ENCODE peak calls at places on chromosome 18, in five cellular contexts. X is CD8-positive, alpha-beta T cell; W is BE2C; M is fibroblast of lung; B is HepG2. N is an unnamed sample.

GRCh38 chr18:48340502-48340901 is 68.7 kb downstream of the ZBTB7C start:
- DNase-seq in X (no peak), W (no peak), M (no peak), B (no peak), N (no peak)

GRCh38 chr18:79755496-79756142 is 42.1 kb upstream of the KCNG2 start:
- DNase-seq in X (no peak), W (no peak), M (no peak), B (no peak), N (no peak)

GRCh38 chr18:11148655-11149440 is 521 bp downstream of the PIEZO2 start:
- DNase-seq in X (no peak), W (no peak), M (no peak), B (no peak), N (no peak)

GRCh38 chr18:40159141-40160017 is 1795.7 kb upstream of the PIK3C3 start:
- DNase-seq in X (no peak), W (no peak), M (peak; percentile 33), B (peak; percentile 35), N (no peak)

GRCh38 chr18:12005542-12006487 is 24.5 kb downstream of the IMPA2 start:
- DNase-seq in X (no peak), W (no peak), M (peak; percentile 14), B (no peak), N (no peak)

GRCh38 chr18:6732952-6733351 is 3.4 kb downstream of the ARHGAP28 start:
- DNase-seq in X (no peak), W (no peak), M (no peak), B (no peak), N (no peak)

GRCh38 chr18:75125359-75126331 is 83.3 kb downstream of the PTGR3 start:
- DNase-seq in X (no peak), W (peak; percentile 46), M (peak; percentile 15), B (peak; percentile 42), N (no peak)

GRCh38 chr18:13889661-13890060 is 25.7 kb downstream of the MC2R start:
- DNase-seq in X (no peak), W (no peak), M (peak; percentile 56), B (peak; percentile 35), N (no peak)

GRCh38 chr18:1012775-1013174 is 108.1 kb downstream of the ADCYAP1 start:
- DNase-seq in X (no peak), W (no peak), M (no peak), B (no peak), N (no peak)

GRCh38 chr18:48784654-48785053 is 166.1 kb downstream of the SMAD7 start:
- DNase-seq in X (no peak), W (no peak), M (no peak), B (no peak), N (no peak)

GRCh38 chr18:48330016-48330991 is 78.9 kb downstream of the ZBTB7C start:
- DNase-seq in X (no peak), W (no peak), M (peak; percentile 94), B (no peak), N (no peak)

GRCh38 chr18:78980279-78980771 is 707 bp downstream of the SALL3 start:
- DNase-seq in X (no peak), W (no peak), M (peak; percentile 42), B (no peak), N (no peak)

GRCh38 chr18:37124511-37124910 is 295.6 kb downstream of the KIAA1328 start:
- DNase-seq in X (no peak), W (no peak), M (peak; percentile 64), B (no peak), N (no peak)

GRCh38 chr18:34709631-34710429 is at the start of gene DTNA:
- DNase-seq in X (no peak), W (no peak), M (peak; percentile 97), B (no peak), N (no peak)

GRCh38 chr18:66222174-66222573 is 381.7 kb downstream of the CDH19 start:
- DNase-seq in X (no peak), W (no peak), M (no peak), B (no peak), N (no peak)

GRCh38 chr18:48905541-48905940 is 45.2 kb downstream of the SMAD7 start:
- DNase-seq in X (no peak), W (no peak), M (no peak), B (no peak), N (no peak)

GRCh38 chr18:49835405-49835804 is 22.1 kb upstream of the ACAA2 start:
- DNase-seq in X (no peak), W (no peak), M (no peak), B (peak; percentile 31), N (no peak)

GRCh38 chr18:69383191-69383590 is 17.5 kb upstream of the DOK6 start:
- DNase-seq in X (no peak), W (no peak), M (peak; percentile 23), B (no peak), N (no peak)

GRCh38 chr18:6414723-6415362 is at the start of gene L3MBTL4:
- DNase-seq in X (no peak), W (no peak), M (no peak), B (no peak), N (no peak)

GRCh38 chr18:1784113-1784512 is 787.2 kb downstream of the METTL4 start:
- DNase-seq in X (no peak), W (no peak), M (no peak), B (no peak), N (no peak)

GRCh38 chr18:62634991-62635630 is 80.2 kb upstream of the PHLPP1 start:
- DNase-seq in X (no peak), W (no peak), M (no peak), B (peak; percentile 7), N (no peak)

GRCh38 chr18:62450546-62451395 is 72.1 kb upstream of the ZCCHC2 start:
- DNase-seq in X (no peak), W (peak; percentile 60), M (peak; percentile 81), B (peak; percentile 63), N (peak; percentile 86)

GRCh38 chr18:67081866-67082265 is 434.7 kb downstream of the DSEL start:
- DNase-seq in X (no peak), W (no peak), M (no peak), B (no peak), N (no peak)

GRCh38 chr18:6747646-6748045 is 18.1 kb downstream of the ARHGAP28 start:
- DNase-seq in X (no peak), W (no peak), M (peak; percentile 93), B (no peak), N (no peak)

GRCh38 chr18:808086-808485 is 4.0 kb downstream of the YES1 start:
- DNase-seq in X (no peak), W (no peak), M (peak; percentile 47), B (no peak), N (no peak)

GRCh38 chr18:64116806-64117205 is 32.1 kb downstream of the LINC00305 start:
- DNase-seq in X (no peak), W (no peak), M (no peak), B (no peak), N (no peak)

GRCh38 chr18:1094408-1094807 is 189.7 kb downstream of the ADCYAP1 start:
- DNase-seq in X (no peak), W (no peak), M (peak; percentile 87), B (no peak), N (no peak)

GRCh38 chr18:50594931-50595330 is 35.0 kb downstream of the MAPK4 start:
- DNase-seq in X (no peak), W (no peak), M (no peak), B (no peak), N (no peak)

GRCh38 chr18:63705401-63705800 is 2.6 kb downstream of the SERPINB11 start:
- DNase-seq in X (no peak), W (no peak), M (no peak), B (no peak), N (no peak)

GRCh38 chr18:8619835-8620577 is 10.8 kb downstream of the RAB12 start:
- DNase-seq in X (no peak), W (no peak), M (no peak), B (no peak), N (no peak)

GRCh38 chr18:9824862-9825479 is 60.8 kb upstream of the TXNDC2 start:
- DNase-seq in X (no peak), W (no peak), M (no peak), B (no peak), N (no peak)
- H3K4me3 ChIP-seq in X (no peak overlapping the region), W (no peak overlapping the region), M (no peak overlapping the region), B (no peak overlapping the region), N (no peak overlapping the region)

DNA sequence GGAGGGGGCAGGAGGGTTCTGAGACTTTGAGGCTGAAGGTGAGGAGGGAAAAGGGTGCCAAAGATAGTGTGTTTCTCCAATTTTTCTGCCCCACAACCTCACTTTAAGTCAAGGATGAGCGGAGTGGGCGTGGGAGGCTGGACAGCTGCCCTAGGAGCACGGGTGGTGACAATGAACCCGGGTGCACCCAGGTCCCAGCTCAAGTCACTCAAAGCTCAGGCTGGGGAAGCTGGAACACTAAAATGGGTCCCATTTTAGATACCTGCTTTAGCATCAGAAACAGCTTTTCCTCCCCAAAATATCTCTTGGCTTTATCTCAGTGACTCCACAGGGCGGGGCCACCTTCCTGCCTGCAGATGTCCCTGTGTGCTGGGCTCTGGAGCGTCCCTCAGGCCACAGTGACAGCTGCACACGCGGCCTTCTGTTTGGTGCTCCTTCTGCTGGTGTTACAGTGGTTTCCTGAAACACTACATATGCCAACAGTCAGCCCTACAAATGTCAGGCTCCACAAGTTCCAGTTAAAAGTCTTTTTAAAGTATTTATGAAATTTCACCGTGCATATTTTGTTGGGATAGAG is 1.4 kb upstream of the MBP start:
- DNase-seq in X (no peak), W (peak; percentile 42), M (no peak), B (peak; percentile 20), N (no peak)
- TF ChIP-seq CTCF in X (no peak), W (no peak), M (no peak), B (peak; percentile 50), N (no peak)

DNA sequence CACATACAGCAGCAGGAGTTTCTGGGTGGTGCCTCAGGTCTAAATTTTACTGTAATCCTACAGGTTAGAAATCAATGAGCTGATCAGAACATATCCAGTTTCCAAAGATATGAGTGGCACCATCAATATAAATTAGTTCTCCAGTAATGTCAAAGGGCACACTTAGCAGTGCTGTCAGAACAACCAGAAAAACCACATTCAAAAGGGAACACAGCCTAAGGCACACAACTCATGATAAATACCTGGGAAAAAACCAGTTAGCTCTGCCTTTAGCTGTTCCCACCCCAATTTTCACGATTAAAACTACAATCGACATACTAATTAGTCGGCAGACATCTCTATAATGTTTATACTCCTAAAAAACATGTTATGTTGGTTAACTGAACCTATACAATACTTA is 31.5 kb downstream of the ATP8B1 start:
- DNase-seq in X (no peak), W (no peak), M (no peak), B (no peak), N (no peak)
- H3K4me1 ChIP-seq in X (peaks cover 6% of the 10 kb centered on the region), W (no peaks in the 10 kb centered on the region), M (peaks cover 18% of the 10 kb centered on the region), B (peaks cover 39% of the 10 kb centered on the region), N (no peaks in the 10 kb centered on the region)

GRCh38 chr18:22868831-22869230 is 64.3 kb upstream of the RBBP8 start:
- DNase-seq in X (no peak), W (no peak), M (no peak), B (no peak), N (no peak)

GRCh38 chr18:22871809-22872525 is 61.2 kb upstream of the RBBP8 start:
- DNase-seq in X (no peak), W (peak; percentile 51), M (peak; percentile 83), B (no peak), N (no peak)

DNA sequence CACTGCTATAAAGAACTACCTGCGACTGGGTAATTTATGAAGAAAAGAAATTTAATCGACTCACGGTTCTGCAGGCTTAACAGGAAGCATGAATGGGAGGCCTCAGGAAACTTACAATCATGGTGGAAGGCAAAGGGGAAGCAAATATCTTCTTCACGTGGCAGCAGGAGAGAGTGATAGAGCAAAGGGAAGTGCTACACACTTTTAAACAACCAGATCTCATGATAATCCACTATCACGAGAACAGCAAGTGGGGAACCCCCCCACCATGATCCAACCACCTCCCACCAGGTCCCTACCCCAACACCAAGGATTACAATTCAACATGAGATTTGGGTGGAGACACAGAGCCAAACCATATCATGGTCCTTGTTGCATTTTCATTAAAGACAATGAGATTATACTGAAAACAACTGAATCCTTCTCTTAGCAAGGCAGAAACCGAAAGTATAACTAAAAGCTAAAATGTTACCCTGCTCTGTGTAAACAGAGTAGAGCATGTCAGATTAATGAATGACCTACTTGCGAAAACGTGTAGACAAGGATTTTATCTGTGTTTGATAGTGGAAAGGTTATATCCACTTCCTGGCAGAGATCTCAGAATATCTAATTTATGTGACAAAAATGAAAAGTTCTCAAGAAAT is 60.1 kb upstream of the RBBP8 start:
- DNase-seq in X (no peak), W (no peak), M (no peak), B (peak; percentile 33), N (no peak)
- H3K4me3 ChIP-seq in X (no peak overlapping the region), W (no peak overlapping the region), M (no peak overlapping the region), B (peak overlapping the region; percentile 25), N (no peak overlapping the region)

N was measured in right atrium auricular region.